ENCODE peak calls at places on chromosomes 6 and 20, in five cellular contexts. U, V, T, O and W are unnamed samples.
A peak's percentile ranks its signal among the peaks of the same experiment; 100 is the strongest.

GRCh38 chr20:40154514-40154913 is 534.5 kb downstream of the MAFB start:
- DNase-seq in U (no peak), V (no peak), T (no peak), O (no peak), W (no peak)

GRCh38 chr6:16712250-16712930 is 48.9 kb downstream of the ATXN1 start:
- DNase-seq in U (no peak), V (no peak), T (no peak), O (no peak), W (no peak)

GRCh38 chr6:355373-355772 is 36.2 kb upstream of the IRF4 start:
- DNase-seq in U (no peak), V (no peak), T (no peak), O (no peak), W (no peak)

GRCh38 chr6:29834564-29835436 is 7.2 kb downstream of the HLA-G start:
- DNase-seq in U (peak; percentile 30), V (peak; percentile 19), T (peak; percentile 41), O (peak; percentile 33), W (no peak)

GRCh38 chr20:41185013-41185757 is 47.8 kb downstream of the PLCG1 start:
- DNase-seq in U (no peak), V (no peak), T (no peak), O (no peak), W (no peak)

GRCh38 chr6:168004945-168005344 is 7.5 kb downstream of the KIF25 start:
- DNase-seq in U (no peak), V (no peak), T (no peak), O (no peak), W (no peak)

GRCh38 chr6:163837681-163838431 is 423.3 kb downstream of the QKI start:
- DNase-seq in U (no peak), V (no peak), T (peak; percentile 29), O (peak; percentile 55), W (no peak)

GRCh38 chr6:41530476-41530875 is 15.7 kb upstream of the FOXP4 start:
- DNase-seq in U (no peak), V (no peak), T (no peak), O (no peak), W (no peak)

GRCh38 chr6:73264446-73264845 is 1.4 kb upstream of the KHDC1 start:
- DNase-seq in U (no peak), V (no peak), T (no peak), O (no peak), W (no peak)

GRCh38 chr6:123039431-123039830 is 43.4 kb downstream of the CLVS2 start:
- DNase-seq in U (no peak), V (no peak), T (no peak), O (no peak), W (no peak)

GRCh38 chr20:22339091-22339881 is 245.1 kb downstream of the FOXA2 start:
- DNase-seq in U (no peak), V (peak; percentile 3), T (peak; percentile 54), O (peak; percentile 71), W (peak; percentile 26)

GRCh38 chr6:37580164-37580955 is 80.7 kb upstream of the CCDC167 start:
- DNase-seq in U (no peak), V (no peak), T (no peak), O (no peak), W (peak; percentile 14)

GRCh38 chr6:38169826-38170526 is 350.4 kb downstream of the ZFAND3 start:
- DNase-seq in U (no peak), V (no peak), T (no peak), O (no peak), W (no peak)

GRCh38 chr6:74041420-74041819 is 345.4 kb downstream of the CD109 start:
- DNase-seq in U (no peak), V (no peak), T (no peak), O (no peak), W (no peak)

GRCh38 chr6:74458536-74458935 is 747.3 kb downstream of the COL12A1 start:
- DNase-seq in U (no peak), V (no peak), T (no peak), O (no peak), W (no peak)

GRCh38 chr6:115898246-115898645 is 162.4 kb downstream of the FRK start:
- DNase-seq in U (no peak), V (no peak), T (no peak), O (no peak), W (no peak)

GRCh38 chr6:53432318-53433161 is 83.8 kb upstream of the ELOVL5 start:
- DNase-seq in U (no peak), V (no peak), T (peak; percentile 63), O (no peak), W (no peak)

GRCh38 chr6:30591008-30591407 is 19.8 kb downstream of the ABCF1 start:
- DNase-seq in U (no peak), V (no peak), T (peak; percentile 69), O (no peak), W (no peak)

GRCh38 chr6:112839525-112839961 is 492.4 kb downstream of the RFPL4B start:
- DNase-seq in U (no peak), V (no peak), T (peak; percentile 73), O (no peak), W (peak; percentile 64)

GRCh38 chr6:56282391-56282790 is 35.0 kb upstream of the COL21A1 start:
- DNase-seq in U (no peak), V (no peak), T (no peak), O (no peak), W (no peak)